ENCODE peak calls at places on chromosome 4, in five cellular contexts. One of them, this sample, is unnamed.

GRCh38 chr4:90000995-90001394 is 106.3 kb downstream of the MMRN1 start:
- DNase-seq in choroid plexus epithelial cell: no peak
- DNase-seq in A549: no peak
- DNase-seq in left ventricle myocardium inferior: no peak
- DNase-seq in heart left ventricle: no peak
- DNase-seq in this sample: no peak

GRCh38 chr4:27643101-27643500 is 782.5 kb downstream of the STIM2 start:
- DNase-seq in heart left ventricle: no peak
- DNase-seq in choroid plexus epithelial cell: no peak
- DNase-seq in left ventricle myocardium inferior: no peak
- DNase-seq in A549: no peak
- DNase-seq in this sample: no peak

GRCh38 chr4:26573389-26573794 is 10.5 kb upstream of the TBC1D19 start:
- DNase-seq in left ventricle myocardium inferior: no peak
- DNase-seq in heart left ventricle: no peak
- DNase-seq in choroid plexus epithelial cell: peak
- DNase-seq in A549: peak
- DNase-seq in this sample: no peak

GRCh38 chr4:95217197-95217596 is 331.6 kb downstream of the UNC5C start:
- DNase-seq in left ventricle myocardium inferior: no peak
- DNase-seq in choroid plexus epithelial cell: no peak
- DNase-seq in A549: no peak
- DNase-seq in heart left ventricle: no peak
- DNase-seq in this sample: no peak

GRCh38 chr4:34720563-34720962 is 1523.8 kb downstream of the ARAP2 start:
- DNase-seq in heart left ventricle: no peak
- DNase-seq in left ventricle myocardium inferior: no peak
- DNase-seq in A549: peak
- DNase-seq in choroid plexus epithelial cell: peak
- DNase-seq in this sample: no peak

GRCh38 chr4:56128231-56128630 is 179.5 kb downstream of the CEP135 start:
- DNase-seq in A549: no peak
- DNase-seq in left ventricle myocardium inferior: no peak
- DNase-seq in heart left ventricle: no peak
- DNase-seq in choroid plexus epithelial cell: peak
- DNase-seq in this sample: no peak

GRCh38 chr4:48698029-48698901 is 81.8 kb downstream of the FRYL start:
- DNase-seq in left ventricle myocardium inferior: peak
- DNase-seq in A549: peak
- DNase-seq in heart left ventricle: peak
- DNase-seq in choroid plexus epithelial cell: peak
- DNase-seq in this sample: no peak

GRCh38 chr4:13865871-13866669 is 238.5 kb upstream of the BOD1L1 start:
- DNase-seq in left ventricle myocardium inferior: no peak
- DNase-seq in heart left ventricle: no peak
- DNase-seq in choroid plexus epithelial cell: peak
- DNase-seq in A549: no peak
- DNase-seq in this sample: no peak

GRCh38 chr4:5399790-5400421 is 308.5 kb downstream of the EVC2 start:
- DNase-seq in A549: peak
- DNase-seq in left ventricle myocardium inferior: no peak
- DNase-seq in choroid plexus epithelial cell: peak
- DNase-seq in heart left ventricle: no peak
- DNase-seq in this sample: peak

GRCh38 chr4:184100297-184100885 is 117.3 kb downstream of the ENPP6 start:
- DNase-seq in A549: peak
- DNase-seq in left ventricle myocardium inferior: peak
- DNase-seq in heart left ventricle: peak
- DNase-seq in choroid plexus epithelial cell: peak
- DNase-seq in this sample: peak

GRCh38 chr4:56786955-56787354 is 34.5 kb downstream of the SPINK2 start:
- DNase-seq in left ventricle myocardium inferior: peak
- DNase-seq in A549: no peak
- DNase-seq in choroid plexus epithelial cell: peak
- DNase-seq in heart left ventricle: peak
- DNase-seq in this sample: no peak

GRCh38 chr4:133403913-133404312 is 254.8 kb downstream of the PCDH10 start:
- DNase-seq in choroid plexus epithelial cell: no peak
- DNase-seq in left ventricle myocardium inferior: no peak
- DNase-seq in A549: no peak
- DNase-seq in heart left ventricle: no peak
- DNase-seq in this sample: no peak

GRCh38 chr4:54225671-54226398 is 3.3 kb upstream of the PDGFRA start:
- DNase-seq in choroid plexus epithelial cell: peak
- DNase-seq in heart left ventricle: no peak
- DNase-seq in left ventricle myocardium inferior: no peak
- DNase-seq in A549: no peak
- DNase-seq in this sample: no peak

GRCh38 chr4:81844717-81845116 is 373.0 kb upstream of the RASGEF1B start:
- DNase-seq in A549: peak
- DNase-seq in choroid plexus epithelial cell: peak
- DNase-seq in left ventricle myocardium inferior: peak
- DNase-seq in heart left ventricle: peak
- DNase-seq in this sample: peak

GRCh38 chr4:103111598-103111997 is 12.0 kb upstream of the BDH2 start:
- DNase-seq in choroid plexus epithelial cell: no peak
- DNase-seq in heart left ventricle: no peak
- DNase-seq in A549: no peak
- DNase-seq in left ventricle myocardium inferior: no peak
- DNase-seq in this sample: no peak

GRCh38 chr4:56077676-56078075 is 128.9 kb downstream of the CEP135 start:
- DNase-seq in heart left ventricle: no peak
- DNase-seq in choroid plexus epithelial cell: peak
- DNase-seq in left ventricle myocardium inferior: no peak
- DNase-seq in A549: no peak
- DNase-seq in this sample: no peak

GRCh38 chr4:2281575-2282343 is 19.9 kb upstream of the MXD4 start:
- DNase-seq in A549: no peak
- DNase-seq in left ventricle myocardium inferior: no peak
- DNase-seq in choroid plexus epithelial cell: no peak
- DNase-seq in heart left ventricle: peak
- DNase-seq in this sample: no peak

GRCh38 chr4:104728380-104729122 is 233.9 kb upstream of the CXXC4 start:
- DNase-seq in choroid plexus epithelial cell: peak
- DNase-seq in left ventricle myocardium inferior: no peak
- DNase-seq in A549: peak
- DNase-seq in heart left ventricle: no peak
- DNase-seq in this sample: no peak

GRCh38 chr4:55356991-55357461 is 11.0 kb downstream of the SRD5A3 start:
- DNase-seq in left ventricle myocardium inferior: no peak
- DNase-seq in choroid plexus epithelial cell: peak
- DNase-seq in A549: peak
- DNase-seq in heart left ventricle: no peak
- DNase-seq in this sample: no peak

GRCh38 chr4:152672403-152673092 is 7.2 kb downstream of the TMEM154 start:
- DNase-seq in heart left ventricle: no peak
- DNase-seq in A549: no peak
- DNase-seq in choroid plexus epithelial cell: no peak
- DNase-seq in left ventricle myocardium inferior: no peak
- DNase-seq in this sample: no peak

GRCh38 chr4:85457752-85458467 is 17.0 kb upstream of the ARHGAP24 start:
- DNase-seq in choroid plexus epithelial cell: no peak
- DNase-seq in heart left ventricle: no peak
- DNase-seq in left ventricle myocardium inferior: no peak
- DNase-seq in A549: no peak
- DNase-seq in this sample: no peak

GRCh38 chr4:138344851-138345250 is 102.7 kb upstream of the SLC7A11 start:
- DNase-seq in A549: no peak
- DNase-seq in choroid plexus epithelial cell: no peak
- DNase-seq in heart left ventricle: no peak
- DNase-seq in left ventricle myocardium inferior: no peak
- DNase-seq in this sample: no peak

GRCh38 chr4:87005369-87005689 is 70.5 kb downstream of the AFF1 start:
- DNase-seq in A549: no peak
- DNase-seq in choroid plexus epithelial cell: no peak
- DNase-seq in heart left ventricle: no peak
- DNase-seq in left ventricle myocardium inferior: no peak
- DNase-seq in this sample: no peak

GRCh38 chr4:148962539-148963290 is 520.5 kb upstream of the NR3C2 start:
- DNase-seq in A549: no peak
- DNase-seq in heart left ventricle: no peak
- DNase-seq in choroid plexus epithelial cell: peak
- DNase-seq in left ventricle myocardium inferior: no peak
- DNase-seq in this sample: no peak

GRCh38 chr4:71677568-71677967 is 106.3 kb downstream of the GC start:
- DNase-seq in choroid plexus epithelial cell: no peak
- DNase-seq in A549: no peak
- DNase-seq in left ventricle myocardium inferior: no peak
- DNase-seq in heart left ventricle: no peak
- DNase-seq in this sample: no peak

GRCh38 chr4:16862688-16863087 is 35.8 kb downstream of the LDB2 start:
- DNase-seq in choroid plexus epithelial cell: no peak
- DNase-seq in left ventricle myocardium inferior: no peak
- DNase-seq in heart left ventricle: no peak
- DNase-seq in A549: no peak
- DNase-seq in this sample: no peak

GRCh38 chr4:182922551-182923284 is 5.5 kb upstream of the DCTD start:
- DNase-seq in heart left ventricle: no peak
- DNase-seq in A549: no peak
- DNase-seq in choroid plexus epithelial cell: peak
- DNase-seq in left ventricle myocardium inferior: no peak
- DNase-seq in this sample: no peak

GRCh38 chr4:89640620-89641366 is 196.2 kb downstream of the SNCA start:
- DNase-seq in A549: peak
- DNase-seq in heart left ventricle: peak
- DNase-seq in left ventricle myocardium inferior: peak
- DNase-seq in choroid plexus epithelial cell: peak
- DNase-seq in this sample: no peak

GRCh38 chr4:92303621-92304027 is at the start of gene GRID2:
- DNase-seq in choroid plexus epithelial cell: peak
- DNase-seq in heart left ventricle: peak
- DNase-seq in A549: no peak
- DNase-seq in left ventricle myocardium inferior: no peak
- DNase-seq in this sample: no peak

GRCh38 chr4:133839326-133839725 is 362.3 kb downstream of the PABPC4L start:
- DNase-seq in choroid plexus epithelial cell: peak
- DNase-seq in heart left ventricle: no peak
- DNase-seq in A549: peak
- DNase-seq in left ventricle myocardium inferior: no peak
- DNase-seq in this sample: no peak

GRCh38 chr4:16669036-16669435 is 229.4 kb downstream of the LDB2 start:
- DNase-seq in A549: no peak
- DNase-seq in heart left ventricle: peak
- DNase-seq in choroid plexus epithelial cell: peak
- DNase-seq in left ventricle myocardium inferior: no peak
- DNase-seq in this sample: no peak

GRCh38 chr4:185771696-185772390 is 40.2 kb downstream of the SORBS2 start:
- DNase-seq in heart left ventricle: no peak
- DNase-seq in A549: no peak
- DNase-seq in choroid plexus epithelial cell: peak
- DNase-seq in left ventricle myocardium inferior: no peak
- DNase-seq in this sample: no peak

GRCh38 chr4:24763631-24764302 is 31.6 kb upstream of the SOD3 start:
- DNase-seq in heart left ventricle: peak
- DNase-seq in left ventricle myocardium inferior: no peak
- DNase-seq in A549: peak
- DNase-seq in choroid plexus epithelial cell: peak
- DNase-seq in this sample: no peak

GRCh38 chr4:107518076-107518475 is 202.0 kb downstream of the PAPSS1 start:
- DNase-seq in choroid plexus epithelial cell: no peak
- DNase-seq in heart left ventricle: no peak
- DNase-seq in left ventricle myocardium inferior: no peak
- DNase-seq in A549: no peak
- DNase-seq in this sample: no peak

GRCh38 chr4:107520368-107520767 is 199.7 kb downstream of the PAPSS1 start:
- DNase-seq in A549: no peak
- DNase-seq in choroid plexus epithelial cell: no peak
- DNase-seq in left ventricle myocardium inferior: no peak
- DNase-seq in heart left ventricle: no peak
- DNase-seq in this sample: no peak

GRCh38 chr4:107519057-107519456 is 201.0 kb downstream of the PAPSS1 start:
- DNase-seq in A549: peak
- DNase-seq in choroid plexus epithelial cell: peak
- DNase-seq in left ventricle myocardium inferior: no peak
- DNase-seq in heart left ventricle: no peak
- DNase-seq in this sample: no peak
- TF ChIP-seq CTCF in A549: peak
- TF ChIP-seq CTCF in choroid plexus epithelial cell: peak
- TF ChIP-seq CTCF in left ventricle myocardium inferior: no peak
- TF ChIP-seq CTCF in heart left ventricle: no peak
- TF ChIP-seq CTCF in this sample: peak

GRCh38 chr4:37661643-37662221 is 24.4 kb downstream of the RELL1 start:
- DNase-seq in heart left ventricle: no peak
- DNase-seq in choroid plexus epithelial cell: peak
- DNase-seq in left ventricle myocardium inferior: no peak
- DNase-seq in A549: no peak
- DNase-seq in this sample: no peak
- TF ChIP-seq CTCF in heart left ventricle: no peak
- TF ChIP-seq CTCF in choroid plexus epithelial cell: no peak
- TF ChIP-seq CTCF in left ventricle myocardium inferior: no peak
- TF ChIP-seq CTCF in A549: no peak
- TF ChIP-seq CTCF in this sample: no peak

GRCh38 chr4:44662623-44663006 is 11.2 kb upstream of the YIPF7 start:
- DNase-seq in heart left ventricle: no peak
- DNase-seq in left ventricle myocardium inferior: no peak
- DNase-seq in choroid plexus epithelial cell: peak
- DNase-seq in A549: no peak
- DNase-seq in this sample: no peak

GRCh38 chr4:44663539-44664263 is 12.3 kb upstream of the YIPF7 start:
- DNase-seq in choroid plexus epithelial cell: no peak
- DNase-seq in left ventricle myocardium inferior: no peak
- DNase-seq in heart left ventricle: no peak
- DNase-seq in A549: no peak
- DNase-seq in this sample: no peak

GRCh38 chr4:44660396-44660795 is 9.0 kb upstream of the YIPF7 start:
- DNase-seq in A549: no peak
- DNase-seq in heart left ventricle: no peak
- DNase-seq in choroid plexus epithelial cell: no peak
- DNase-seq in left ventricle myocardium inferior: no peak
- DNase-seq in this sample: no peak

GRCh38 chr4:44661940-44662622 is 10.7 kb upstream of the YIPF7 start:
- DNase-seq in A549: peak
- DNase-seq in left ventricle myocardium inferior: no peak
- DNase-seq in heart left ventricle: no peak
- DNase-seq in choroid plexus epithelial cell: no peak
- DNase-seq in this sample: no peak
- TF ChIP-seq CTCF in A549: no peak
- TF ChIP-seq CTCF in left ventricle myocardium inferior: no peak
- TF ChIP-seq CTCF in heart left ventricle: no peak
- TF ChIP-seq CTCF in choroid plexus epithelial cell: no peak
- TF ChIP-seq CTCF in this sample: no peak

GRCh38 chr4:20305976-20306375 is 54.3 kb downstream of the SLIT2 start:
- DNase-seq in A549: no peak
- DNase-seq in choroid plexus epithelial cell: peak
- DNase-seq in left ventricle myocardium inferior: no peak
- DNase-seq in heart left ventricle: no peak
- DNase-seq in this sample: no peak
- TF ChIP-seq CTCF in A549: no peak
- TF ChIP-seq CTCF in choroid plexus epithelial cell: peak
- TF ChIP-seq CTCF in left ventricle myocardium inferior: no peak
- TF ChIP-seq CTCF in heart left ventricle: no peak
- TF ChIP-seq CTCF in this sample: no peak

GRCh38 chr4:108681321-108681809 is 31.0 kb downstream of the OSTC start:
- DNase-seq in A549: no peak
- DNase-seq in choroid plexus epithelial cell: no peak
- DNase-seq in heart left ventricle: no peak
- DNase-seq in left ventricle myocardium inferior: no peak
- DNase-seq in this sample: no peak

GRCh38 chr4:108685036-108685686 is 34.8 kb downstream of the OSTC start:
- DNase-seq in left ventricle myocardium inferior: no peak
- DNase-seq in A549: no peak
- DNase-seq in heart left ventricle: no peak
- DNase-seq in choroid plexus epithelial cell: peak
- DNase-seq in this sample: no peak

GRCh38 chr4:108683479-108683878 is 33.1 kb downstream of the OSTC start:
- DNase-seq in heart left ventricle: no peak
- DNase-seq in A549: peak
- DNase-seq in left ventricle myocardium inferior: no peak
- DNase-seq in choroid plexus epithelial cell: peak
- DNase-seq in this sample: peak
- TF ChIP-seq CTCF in heart left ventricle: peak
- TF ChIP-seq CTCF in A549: peak
- TF ChIP-seq CTCF in left ventricle myocardium inferior: peak
- TF ChIP-seq CTCF in choroid plexus epithelial cell: peak
- TF ChIP-seq CTCF in this sample: peak

This sample was measured in GM10248.